ENCODE peak calls at places on chromosomes 4 and X, in six cellular contexts. K is SK-N-SH, B is MM.1S, N is PC-3, Y is GM23248, L is neural progenitor cell. Q is an unnamed sample. For H3F3A, the result is how much of the 10 kb centered on the place peaks cover.

GRCh38 chr4:167956676-167957075 is 135.7 kb upstream of the ANXA10 start:
- DNase-seq in K (no peak), B (no peak), N (peak), Y (no peak), L (no peak), Q (no peak)

GRCh38 chrX:23637187-23637586 is 30.1 kb upstream of the PRDX4 start:
- DNase-seq in K (no peak), B (no peak), N (no peak), Y (no peak), L (no peak), Q (no peak)

GRCh38 chrX:108001218-108001814 is 19.1 kb upstream of the TEX13B start:
- DNase-seq in K (peak), B (peak), N (peak), Y (peak), L (peak), Q (peak)

GRCh38 chr4:176611351-176611750 is 181.4 kb downstream of the VEGFC start:
- DNase-seq in K (no peak), B (no peak), N (no peak), Y (no peak), L (no peak), Q (no peak)

GRCh38 chrX:118459494-118459893 is 36.1 kb upstream of the DOCK11 start:
- DNase-seq in K (peak), B (peak), N (peak), Y (peak), L (peak), Q (peak)

GRCh38 chr4:162497564-162498167 is 333.9 kb upstream of the FSTL5 start:
- DNase-seq in K (peak), B (peak), N (peak), Y (peak), L (peak), Q (peak)

GRCh38 chrX:15242899-15243555 is 26.9 kb downstream of the ASB9 start:
- DNase-seq in K (peak), B (peak), N (peak), Y (peak), L (peak), Q (peak)

GRCh38 chr4:169184236-169184635 is 86.5 kb downstream of the SH3RF1 start:
- DNase-seq in K (no peak), B (no peak), N (no peak), Y (peak), L (no peak), Q (no peak)

GRCh38 chrX:21744721-21745120 is 13.2 kb downstream of the SMPX start:
- DNase-seq in K (no peak), B (no peak), N (no peak), Y (no peak), L (no peak), Q (no peak)

GRCh38 chrX:137969191-137969590 is 403.3 kb downstream of the ZIC3 start:
- DNase-seq in K (no peak), B (no peak), N (no peak), Y (no peak), L (no peak), Q (no peak)

GRCh38 chr4:180304321-180304720 is 1938.9 kb upstream of the TENM3 start:
- DNase-seq in K (no peak), B (no peak), N (no peak), Y (no peak), L (no peak), Q (no peak)

GRCh38 chr4:103996059-103996458 is 276.3 kb upstream of the TACR3 start:
- DNase-seq in K (no peak), B (no peak), N (peak), Y (no peak), L (peak), Q (peak)

GRCh38 chrX:99750721-99751120 is 659.4 kb downstream of the PCDH19 start:
- DNase-seq in K (no peak), B (no peak), N (no peak), Y (no peak), L (no peak), Q (peak)

GRCh38 chr4:17494258-17494657 is 17.6 kb downstream of the QDPR start:
- DNase-seq in K (no peak), B (no peak), N (peak), Y (peak), L (no peak), Q (no peak)

GRCh38 chr4:16000708-16001483 is 37.9 kb upstream of the FGFBP2 start:
- DNase-seq in K (no peak), B (no peak), N (no peak), Y (no peak), L (no peak), Q (no peak)

GRCh38 chrX:10235851-10236250 is 79.1 kb downstream of the CLCN4 start:
- DNase-seq in K (no peak), B (no peak), N (no peak), Y (peak), L (no peak), Q (no peak)

GRCh38 chr4:6252051-6252450 is 17.6 kb upstream of the WFS1 start:
- DNase-seq in K (no peak), B (no peak), N (no peak), Y (no peak), L (no peak), Q (no peak)

GRCh38 chr4:27013012-27013411 is 152.4 kb downstream of the STIM2 start:
- DNase-seq in K (no peak), B (peak), N (no peak), Y (no peak), L (no peak), Q (no peak)

GRCh38 chrX:33324099-33324498 is 112.8 kb upstream of the DMD start:
- DNase-seq in K (no peak), B (no peak), N (no peak), Y (no peak), L (peak), Q (peak)

GRCh38 chrX:8083276-8083675 is 87.8 kb downstream of the VCX2 start:
- DNase-seq in K (no peak), B (no peak), N (no peak), Y (no peak), L (no peak), Q (no peak)

GRCh38 chr4:90951037-90951436 is 823.8 kb downstream of the CCSER1 start:
- DNase-seq in K (no peak), B (no peak), N (peak), Y (no peak), L (no peak), Q (peak)

GRCh38 chr4:121736735-121737351 is 28.1 kb downstream of the SMIM43 start:
- DNase-seq in K (peak), B (peak), N (peak), Y (peak), L (peak), Q (peak)

GRCh38 chr4:1233641-1234277 is 15.2 kb downstream of the CTBP1 start:
- DNase-seq in K (peak), B (no peak), N (no peak), Y (peak), L (no peak), Q (no peak)

GRCh38 chrX:150018931-150019331 is 80.6 kb upstream of the EOLA2 start:
- DNase-seq in K (no peak), B (no peak), N (no peak), Y (peak), L (no peak), Q (no peak)

GRCh38 chr4:110610940-110611785 is 11.7 kb downstream of the PITX2 start:
- DNase-seq in K (no peak), B (no peak), N (no peak), Y (peak), L (no peak), Q (peak)

GRCh38 chrX:20374866-20375530 is 108.3 kb upstream of the RPS6KA3 start:
- DNase-seq in K (no peak), B (no peak), N (peak), Y (peak), L (no peak), Q (no peak)

GRCh38 chrX:72270316-72270866 is 6.7 kb downstream of the RPS4X start:
- DNase-seq in K (no peak), B (no peak), N (peak), Y (no peak), L (no peak), Q (no peak)
- H3F3A ChIP-seq in K (half or more), B (half or more), N (under half), Y (half or more), L (under half), Q (under half)

DNA sequence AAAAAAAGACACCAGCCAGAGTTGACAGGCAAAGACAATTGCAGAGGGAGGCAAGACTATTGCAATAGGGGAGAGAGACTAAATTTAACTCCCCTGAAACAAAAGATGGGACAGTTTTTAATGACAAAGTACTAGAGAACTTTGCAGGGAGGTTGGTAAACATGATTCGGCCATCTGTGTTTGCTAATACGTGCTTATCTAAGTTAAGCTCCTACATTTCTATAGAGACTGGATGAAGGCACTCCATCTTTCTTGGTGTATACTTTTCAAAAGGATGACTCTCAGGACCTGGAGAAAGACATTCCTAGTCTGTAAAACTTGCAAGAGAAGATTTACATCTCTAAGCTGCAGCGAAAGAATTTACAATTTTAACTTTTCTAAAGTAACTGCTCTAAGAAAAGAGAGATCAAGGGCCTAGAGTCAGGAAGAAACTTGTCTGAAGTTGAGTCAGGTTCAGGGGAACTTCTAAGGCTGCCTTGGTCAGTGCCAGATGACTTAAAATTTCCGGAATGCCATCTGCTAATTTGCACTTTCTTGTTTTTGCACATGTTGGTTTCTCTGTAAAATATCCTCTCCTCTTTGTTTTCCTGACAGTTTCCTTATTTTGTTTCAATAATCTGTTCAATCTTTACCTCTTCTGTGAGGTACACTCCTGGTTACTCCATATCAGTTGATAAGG is 10.6 kb downstream of the ADAM29 start:
- DNase-seq in K (no peak), B (no peak), N (no peak), Y (no peak), L (no peak), Q (peak)
- H3F3A ChIP-seq in K (under half), B (under half), N (under half), Y (under half), L (under half), Q (under half)

DNA sequence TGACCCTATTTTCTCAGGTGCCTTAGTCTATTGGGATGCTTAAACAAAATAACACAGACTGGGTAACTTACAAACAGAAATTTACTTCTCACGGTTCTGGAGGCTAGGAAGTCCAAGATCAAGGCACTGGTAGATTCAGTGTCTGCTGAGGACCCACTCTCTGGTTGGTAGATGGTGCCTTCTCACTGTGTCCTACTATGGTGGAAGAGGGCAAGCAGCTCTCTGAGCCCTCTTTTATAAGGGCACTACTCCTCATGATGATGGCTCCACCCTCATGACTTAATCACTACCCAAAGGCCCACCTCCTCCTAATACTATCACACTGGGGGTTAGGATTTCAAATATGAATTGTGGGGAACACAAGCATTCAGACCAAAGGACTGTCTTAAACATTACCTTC is 11.8 kb downstream of the SMIM14 start:
- DNase-seq in K (no peak), B (no peak), N (no peak), Y (no peak), L (no peak), Q (no peak)
- H3F3A ChIP-seq in K (under half), B (under half), N (under half), Y (under half), L (under half), Q (under half)

DNA sequence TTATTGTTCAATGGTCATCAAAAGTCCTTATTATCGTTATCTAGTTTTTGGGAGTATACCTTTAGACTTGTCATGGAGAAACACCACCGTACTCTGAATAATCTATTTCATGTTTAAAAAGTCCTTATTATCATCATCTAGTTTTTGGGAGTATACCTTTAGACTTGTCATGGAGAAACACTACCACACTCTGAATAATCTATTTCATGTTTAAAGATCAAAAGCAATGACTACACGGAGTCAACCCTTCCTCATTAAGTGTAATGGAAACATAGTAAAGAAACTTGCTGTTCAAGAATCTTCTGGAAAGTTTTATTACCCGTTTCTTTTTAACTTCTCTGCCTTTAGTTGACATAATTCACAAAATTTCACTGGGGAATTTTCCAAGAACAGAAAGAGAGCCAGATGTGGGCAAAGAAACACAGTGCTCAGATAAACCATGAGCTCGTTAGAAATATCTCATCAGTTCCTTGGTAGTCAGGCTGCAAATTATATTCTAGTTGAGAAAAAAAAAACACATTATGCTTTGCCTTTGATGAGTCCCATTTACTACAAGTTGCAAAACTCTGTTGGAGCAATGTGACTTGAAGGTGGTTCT is 158.8 kb downstream of the AFAP1 start:
- DNase-seq in K (no peak), B (no peak), N (no peak), Y (no peak), L (no peak), Q (no peak)
- H3F3A ChIP-seq in K (under half), B (under half), N (under half), Y (half or more), L (under half), Q (under half)

GRCh38 chr4:39039108-39039507 is 6.9 kb upstream of the TMEM156 start:
- DNase-seq in K (no peak), B (no peak), N (no peak), Y (no peak), L (no peak), Q (no peak)
- H3F3A ChIP-seq in K (under half), B (under half), N (under half), Y (under half), L (under half), Q (under half)

DNA sequence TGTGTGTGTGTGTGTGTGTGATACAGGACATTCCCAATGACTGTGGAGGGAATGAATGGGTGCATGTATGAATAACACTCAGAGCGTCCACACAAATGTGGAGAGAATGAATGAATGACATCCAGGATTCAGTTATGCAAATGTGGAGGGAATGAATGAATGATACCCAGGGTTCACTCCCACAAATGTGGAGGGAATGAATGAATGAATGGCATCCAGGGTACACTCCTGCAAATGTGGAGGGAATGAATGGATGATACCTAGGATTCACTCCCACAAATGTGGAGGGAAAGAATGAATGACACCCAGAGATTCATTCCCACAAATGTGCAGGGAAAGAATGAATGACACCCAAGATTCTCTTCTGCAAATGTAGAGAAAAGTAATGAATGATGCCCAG is 36.0 kb upstream of the ASMTL start:
- DNase-seq in K (no peak), B (no peak), N (no peak), Y (no peak), L (no peak), Q (no peak)
- H3F3A ChIP-seq in K (under half), B (under half), N (under half), Y (under half), L (under half), Q (under half)

GRCh38 chrX:12975670-12975965 is 708 bp downstream of the TMSB4X start:
- DNase-seq in K (no peak), B (no peak), N (peak), Y (no peak), L (peak), Q (no peak)

GRCh38 chrX:12974217-12974796 is 603 bp upstream of the TMSB4X start:
- DNase-seq in K (peak), B (no peak), N (peak), Y (peak), L (peak), Q (peak)

GRCh38 chrX:12977761-12978204 is 2.9 kb downstream of the TMSB4X start:
- DNase-seq in K (no peak), B (peak), N (no peak), Y (peak), L (no peak), Q (no peak)

GRCh38 chrX:12974797-12975669 is at the start of gene TMSB4X:
- DNase-seq in K (peak), B (peak), N (peak), Y (peak), L (peak), Q (peak)

DNA sequence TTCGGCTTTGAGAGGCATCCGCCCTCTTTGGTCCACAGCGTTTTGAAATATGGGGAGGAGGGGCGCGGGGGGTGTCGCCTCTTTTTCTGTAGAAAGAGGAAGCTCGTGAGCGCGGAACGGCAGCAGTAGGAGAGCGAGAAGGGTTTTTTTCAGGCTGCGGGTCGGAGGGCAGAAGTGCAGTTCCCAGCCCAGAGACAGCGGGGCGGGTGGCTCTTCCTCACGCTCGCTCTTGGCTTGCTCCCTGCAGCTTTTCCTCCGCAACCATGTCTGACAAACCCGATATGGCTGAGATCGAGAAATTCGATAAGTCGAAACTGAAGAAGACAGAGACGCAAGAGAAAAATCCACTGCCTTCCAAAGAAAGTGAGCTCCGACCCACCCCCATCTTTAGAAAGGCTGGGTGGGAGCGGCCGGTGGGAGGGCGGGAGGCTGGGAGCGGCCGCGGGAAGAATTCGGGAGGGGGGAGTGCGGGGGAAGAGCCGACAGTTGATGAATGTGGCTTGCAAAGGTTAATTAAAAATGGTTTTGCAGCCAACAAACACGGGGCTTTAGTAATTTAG is 1.2 kb downstream of the TMSB4X start:
- DNase-seq in K (peak), B (peak), N (peak), Y (peak), L (peak), Q (peak)
- H3F3A ChIP-seq in K (half or more), B (under half), N (under half), Y (under half), L (under half), Q (under half)

DNA sequence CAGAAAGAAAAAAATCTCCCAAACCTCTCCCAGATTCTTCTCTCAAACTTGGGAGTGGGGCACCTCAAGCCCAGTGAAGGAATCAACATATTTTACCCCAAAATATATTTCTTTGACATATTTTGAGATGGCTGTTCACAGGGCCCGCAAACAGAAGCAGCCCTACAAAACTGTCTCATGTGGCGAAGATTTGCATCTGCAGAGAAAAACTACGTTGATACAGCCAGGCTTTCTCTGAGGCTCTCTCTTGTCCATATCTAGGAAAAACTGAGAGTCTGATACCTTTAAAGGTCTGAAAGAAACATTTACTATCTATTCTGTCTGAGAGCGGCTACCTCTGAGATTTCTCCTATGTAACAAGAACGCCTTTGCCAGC is 23.3 kb upstream of the TMSB4X start:
- DNase-seq in K (no peak), B (no peak), N (no peak), Y (no peak), L (no peak), Q (no peak)
- H3F3A ChIP-seq in K (under half), B (under half), N (under half), Y (under half), L (under half), Q (under half)

DNA sequence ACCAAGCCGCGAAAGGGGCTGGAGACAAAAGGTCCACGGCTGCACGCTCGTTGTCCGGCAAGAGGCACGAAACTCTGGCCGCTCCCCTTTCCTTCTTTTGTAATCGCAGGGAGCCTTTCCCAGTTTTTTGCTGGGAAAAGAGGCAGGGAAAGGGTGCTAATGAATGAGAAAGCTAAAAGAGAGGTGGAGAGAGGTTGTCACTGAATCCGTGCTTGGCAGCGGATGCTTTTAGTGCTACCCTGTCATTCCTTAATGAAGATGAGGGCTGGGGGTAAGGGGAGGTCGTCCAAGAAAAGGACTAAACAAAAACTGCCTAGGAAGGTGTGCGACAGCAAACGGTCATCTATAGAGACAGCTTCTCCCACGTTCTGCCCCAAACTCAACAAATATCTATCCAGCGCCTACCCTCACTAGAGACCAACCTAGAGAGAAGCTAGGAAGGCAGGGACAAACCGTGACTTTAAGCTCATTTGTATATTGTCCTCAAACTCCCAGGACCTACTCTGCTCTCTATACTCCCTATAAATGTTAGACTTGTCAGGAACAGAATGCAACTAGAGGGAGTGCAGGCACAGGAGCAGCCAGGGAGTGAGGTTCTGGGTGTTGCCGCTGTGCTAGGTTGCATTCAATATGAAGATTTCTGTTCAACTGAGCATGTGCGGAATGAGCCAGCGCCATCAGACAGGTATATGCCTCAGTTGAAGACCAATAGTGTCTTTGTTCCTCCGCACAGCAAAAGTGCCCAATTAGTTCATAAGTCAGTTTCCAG is 755 bp upstream of the CASK start:
- DNase-seq in K (peak), B (peak), N (peak), Y (peak), L (peak), Q (no peak)
- H3F3A ChIP-seq in K (under half), B (under half), N (under half), Y (under half), L (under half), Q (under half)

Q was measured in GM23338.